ENCODE peak calls at places on chromosomes 11 and 22, in eight cellular contexts. T, M, R, J, L, E, C and Q are unnamed samples.

GRCh38 chr11:74929431-74930363 is 19.2 kb downstream of the XRRA1 start:
- DNase-seq in R (no peak), T (peak), C (peak), E (peak), L (peak), J (peak), M (peak), Q (peak)

GRCh38 chr11:132982769-132983168 is 549.5 kb downstream of the OPCML start:
- DNase-seq in M (no peak), R (no peak), E (no peak), J (no peak), T (peak), L (no peak), C (no peak), Q (no peak)

GRCh38 chr11:119721129-119722120 is 7.6 kb downstream of the NECTIN1 start:
- DNase-seq in R (no peak), E (peak), J (no peak), L (no peak), T (peak), M (peak), C (peak), Q (no peak)

GRCh38 chr11:35347173-35347878 is 72.0 kb downstream of the SLC1A2 start:
- DNase-seq in C (no peak), J (no peak), L (no peak), M (no peak), E (no peak), R (no peak), T (no peak), Q (no peak)

GRCh38 chr11:1388763-1389102 is 1.0 kb upstream of the BRSK2 start:
- DNase-seq in J (no peak), E (no peak), R (no peak), C (no peak), M (no peak), L (no peak), T (no peak), Q (no peak)

GRCh38 chr22:23532756-23533155 is 47.3 kb downstream of the IGLL1 start:
- DNase-seq in J (no peak), M (no peak), L (peak), T (no peak), E (no peak), C (no peak), R (peak), Q (no peak)

GRCh38 chr11:1228183-1228821 is 5.4 kb downstream of the MUC5B start:
- DNase-seq in M (no peak), L (peak), E (no peak), C (no peak), R (peak), T (no peak), J (peak), Q (no peak)

GRCh38 chr11:1118755-1119275 is 38.9 kb upstream of the MUC5AC start:
- DNase-seq in L (peak), T (no peak), E (no peak), C (no peak), J (no peak), R (no peak), M (no peak), Q (no peak)

GRCh38 chr11:61959678-61960077 is 7.8 kb downstream of the FTH1 start:
- DNase-seq in C (no peak), R (peak), T (no peak), L (no peak), M (no peak), J (no peak), E (no peak), Q (no peak)

GRCh38 chr11:102991776-102992175 is 36.2 kb upstream of the MMP13 start:
- DNase-seq in T (no peak), J (no peak), L (no peak), C (no peak), M (no peak), E (no peak), R (no peak), Q (no peak)

GRCh38 chr11:88508808-88509581 is 171.5 kb upstream of the CTSC start:
- DNase-seq in C (no peak), R (peak), M (no peak), L (no peak), T (no peak), E (peak), J (peak), Q (no peak)

GRCh38 chr11:28559497-28559896 is 451.3 kb downstream of the METTL15 start:
- DNase-seq in R (no peak), E (no peak), T (peak), J (no peak), C (no peak), M (no peak), L (no peak), Q (no peak)

GRCh38 chr11:119066481-119066880 is 1.1 kb upstream of the VPS11 start:
- DNase-seq in J (no peak), E (no peak), C (no peak), M (no peak), L (no peak), T (no peak), R (no peak), Q (no peak)

GRCh38 chr11:11984563-11984962 is 23.9 kb downstream of the DKK3 start:
- DNase-seq in L (peak), T (no peak), M (no peak), E (no peak), C (no peak), J (no peak), R (no peak), Q (no peak)

GRCh38 chr11:113351061-113351460 is 36.5 kb upstream of the ANKK1 start:
- DNase-seq in J (no peak), R (no peak), E (no peak), C (no peak), L (no peak), T (no peak), M (no peak), Q (no peak)

GRCh38 chr11:116715383-116715782 is 57.4 kb downstream of the BUD13 start:
- DNase-seq in L (no peak), E (no peak), C (no peak), R (no peak), T (no peak), M (no peak), J (no peak), Q (no peak)

GRCh38 chr22:29587938-29588699 is 7.2 kb upstream of the NIPSNAP1 start:
- DNase-seq in T (peak), L (no peak), M (peak), R (no peak), C (peak), E (no peak), J (no peak), Q (no peak)

GRCh38 chr11:71169328-71169727 is 83.0 kb downstream of the SHANK2 start:
- DNase-seq in J (no peak), L (peak), M (no peak), R (peak), T (no peak), E (no peak), C (no peak), Q (no peak)

GRCh38 chr11:2549080-2549479 is 104.3 kb downstream of the KCNQ1 start:
- DNase-seq in R (peak), L (peak), E (no peak), C (no peak), T (no peak), J (peak), M (no peak), Q (no peak)

GRCh38 chr11:3786781-3787428 is 10.4 kb downstream of the NUP98 start:
- DNase-seq in C (no peak), J (no peak), R (no peak), L (no peak), E (no peak), M (no peak), T (no peak), Q (no peak)

GRCh38 chr11:8841899-8842298 is 69.1 kb upstream of the AKIP1 start:
- DNase-seq in L (no peak), M (no peak), E (no peak), C (no peak), J (no peak), T (peak), R (no peak), Q (no peak)

GRCh38 chr11:66090288-66090687 is 20.2 kb downstream of the PACS1 start:
- DNase-seq in J (no peak), M (no peak), T (no peak), E (no peak), R (no peak), C (no peak), L (no peak), Q (no peak)

GRCh38 chr22:36730176-36730858 is 26.8 kb upstream of the CACNG2 start:
- DNase-seq in E (no peak), T (no peak), J (no peak), C (no peak), R (no peak), L (peak), M (no peak), Q (no peak)

GRCh38 chr11:2968501-2968900 is 23.6 kb downstream of the NAP1L4 start:
- DNase-seq in T (no peak), L (no peak), E (no peak), R (no peak), J (no peak), C (no peak), M (no peak), Q (no peak)

DNA sequence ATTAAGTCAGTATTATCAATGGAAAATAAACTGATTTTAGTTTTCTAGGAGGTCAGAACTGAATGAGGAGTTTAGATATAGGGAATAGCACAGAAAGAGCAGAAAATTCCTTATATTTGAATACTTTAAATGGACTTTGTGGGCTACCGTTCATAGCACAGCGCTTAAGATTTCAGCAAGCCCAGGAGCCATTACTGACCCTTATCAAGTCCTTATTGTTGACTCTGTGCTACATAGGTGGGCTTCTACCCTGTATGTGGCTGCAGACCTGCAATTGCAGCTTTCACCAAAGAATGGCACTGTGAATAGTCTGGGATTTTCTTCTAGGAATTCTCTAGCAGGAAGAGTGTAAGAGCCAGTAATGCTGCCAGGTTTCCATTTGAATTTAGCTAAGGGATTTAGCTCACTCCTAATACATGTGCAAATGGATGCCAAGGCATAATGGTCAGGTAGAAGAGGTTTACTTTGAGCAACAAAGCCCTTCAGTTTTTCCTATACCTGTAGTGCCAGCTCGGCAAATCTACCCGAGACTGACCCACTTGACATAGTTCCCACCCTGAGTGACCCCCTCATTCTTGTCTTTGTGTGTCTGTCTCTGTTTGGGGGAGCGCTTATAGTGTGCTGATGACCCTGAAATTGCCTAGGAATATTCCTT is 42.5 kb upstream of the DLAT start:
- DNase-seq in C (no peak), E (no peak), J (no peak), T (no peak), R (no peak), L (no peak), M (no peak), Q (no peak)
- H3K4me3 ChIP-seq in C (no peak), E (peak), J (no peak), T (no peak), R (no peak), L (peak), M (no peak), Q (no peak)

GRCh38 chr22:21015051-21016006 is at the start of gene P2RX6:
- DNase-seq in J (peak), R (no peak), L (no peak), M (no peak), T (peak), E (no peak), C (peak), Q (no peak)

GRCh38 chr22:21012446-21013407 is 2.2 kb upstream of the P2RX6 start:
- DNase-seq in J (no peak), E (no peak), M (no peak), R (no peak), T (no peak), L (no peak), C (no peak), Q (no peak)

GRCh38 chr22:21014202-21015050 is 539 bp upstream of the P2RX6 start:
- DNase-seq in T (peak), J (peak), R (peak), L (peak), C (peak), M (peak), E (peak), Q (peak)

GRCh38 chr22:21016644-21017420 is 1.9 kb downstream of the P2RX6 start:
- DNase-seq in T (no peak), R (no peak), M (no peak), L (no peak), J (no peak), E (no peak), C (no peak), Q (no peak)

GRCh38 chr22:21013742-21014201 is 1.2 kb upstream of the P2RX6 start:
- DNase-seq in R (no peak), L (no peak), M (no peak), T (no peak), E (no peak), J (no peak), C (no peak), Q (no peak)
- H3K4me3 ChIP-seq in R (no peak), L (peak), M (peak), T (peak), E (peak), J (peak), C (peak), Q (peak)

DNA sequence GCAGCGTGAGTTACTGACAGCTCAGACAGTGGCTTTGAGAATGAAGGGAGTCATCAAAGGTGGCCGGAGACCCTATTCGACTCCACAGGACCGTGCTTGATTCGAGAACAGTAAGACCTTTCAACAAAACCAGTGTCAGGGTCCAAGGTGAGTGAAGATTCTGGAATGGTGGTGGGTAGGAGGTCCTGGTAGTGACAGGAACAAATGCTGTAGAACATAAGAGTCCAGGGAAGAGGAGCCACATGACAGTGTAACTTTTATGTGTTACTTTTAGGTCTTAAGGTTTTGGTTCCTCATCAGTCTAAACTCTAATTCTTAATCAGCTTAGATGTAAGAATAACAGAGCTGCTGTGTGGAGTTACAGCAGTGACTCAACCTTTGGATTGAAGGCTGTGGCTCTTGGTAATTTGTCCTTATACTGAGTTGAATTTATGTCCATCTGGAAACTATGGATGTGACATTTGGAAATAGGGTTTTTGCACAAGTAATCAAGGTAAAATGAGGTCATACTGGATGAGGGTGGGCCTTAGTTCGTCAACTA is 1.8 kb downstream of the TBC1D22A start:
- DNase-seq in J (no peak), C (no peak), M (no peak), L (no peak), E (no peak), T (no peak), R (no peak), Q (no peak)
- H3K4me3 ChIP-seq in J (peak), C (no peak), M (no peak), L (no peak), E (peak), T (no peak), R (no peak), Q (peak)

GRCh38 chr22:50732681-50733080 is 5.3 kb upstream of the ACR start:
- DNase-seq in E (peak), T (no peak), M (no peak), J (no peak), C (no peak), R (peak), L (no peak), Q (no peak)

GRCh38 chr22:50734343-50734771 is 3.6 kb upstream of the ACR start:
- DNase-seq in C (no peak), T (no peak), L (peak), E (no peak), J (no peak), M (no peak), R (peak), Q (no peak)

GRCh38 chr22:50734986-50735738 is 2.8 kb upstream of the ACR start:
- DNase-seq in L (peak), E (peak), C (no peak), M (no peak), T (no peak), J (no peak), R (peak), Q (no peak)

GRCh38 chr22:50731811-50732624 is 6.0 kb upstream of the ACR start:
- DNase-seq in E (peak), R (peak), M (peak), L (no peak), J (no peak), T (peak), C (peak), Q (no peak)

GRCh38 chr22:50733521-50734342 is 4.3 kb upstream of the ACR start:
- DNase-seq in R (peak), L (peak), J (no peak), E (peak), C (no peak), T (no peak), M (no peak), Q (no peak)
- H3K4me3 ChIP-seq in R (no peak), L (no peak), J (no peak), E (no peak), C (no peak), T (no peak), M (no peak), Q (no peak)

GRCh38 chr11:68096962-68097361 is 24.2 kb downstream of the CHKA start:
- DNase-seq in E (no peak), J (no peak), R (no peak), T (no peak), M (no peak), L (no peak), C (no peak), Q (no peak)

GRCh38 chr11:68099474-68100405 is 21.4 kb downstream of the CHKA start:
- DNase-seq in M (no peak), T (no peak), E (no peak), J (no peak), C (no peak), R (no peak), L (no peak), Q (no peak)

GRCh38 chr11:68093565-68093964 is 27.6 kb downstream of the CHKA start:
- DNase-seq in C (no peak), R (no peak), E (no peak), J (no peak), L (no peak), T (no peak), M (no peak), Q (no peak)

DNA sequence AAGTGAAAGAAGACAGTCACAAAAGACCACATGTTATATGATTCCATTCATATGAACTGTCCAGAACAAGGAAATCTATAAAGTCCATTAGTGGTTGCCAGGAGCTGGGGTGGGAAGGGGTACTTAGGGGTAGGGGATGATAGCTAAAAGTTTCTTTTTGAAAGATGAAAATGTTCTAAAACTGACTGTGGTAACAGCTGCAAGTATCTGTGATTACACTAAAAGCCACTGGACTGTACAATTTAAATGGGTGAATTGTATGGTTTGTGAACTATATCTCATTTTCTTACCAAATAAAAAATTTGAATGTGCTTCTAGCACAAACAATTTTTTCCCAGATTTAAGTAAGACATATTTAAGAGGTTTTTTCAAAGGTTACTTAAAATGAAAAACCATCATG is 22.1 kb downstream of the CHKA start:
- DNase-seq in L (no peak), T (no peak), C (no peak), J (no peak), M (no peak), R (no peak), E (no peak), Q (no peak)
- H3K4me3 ChIP-seq in L (no peak), T (no peak), C (no peak), J (peak), M (no peak), R (no peak), E (no peak), Q (no peak)

DNA sequence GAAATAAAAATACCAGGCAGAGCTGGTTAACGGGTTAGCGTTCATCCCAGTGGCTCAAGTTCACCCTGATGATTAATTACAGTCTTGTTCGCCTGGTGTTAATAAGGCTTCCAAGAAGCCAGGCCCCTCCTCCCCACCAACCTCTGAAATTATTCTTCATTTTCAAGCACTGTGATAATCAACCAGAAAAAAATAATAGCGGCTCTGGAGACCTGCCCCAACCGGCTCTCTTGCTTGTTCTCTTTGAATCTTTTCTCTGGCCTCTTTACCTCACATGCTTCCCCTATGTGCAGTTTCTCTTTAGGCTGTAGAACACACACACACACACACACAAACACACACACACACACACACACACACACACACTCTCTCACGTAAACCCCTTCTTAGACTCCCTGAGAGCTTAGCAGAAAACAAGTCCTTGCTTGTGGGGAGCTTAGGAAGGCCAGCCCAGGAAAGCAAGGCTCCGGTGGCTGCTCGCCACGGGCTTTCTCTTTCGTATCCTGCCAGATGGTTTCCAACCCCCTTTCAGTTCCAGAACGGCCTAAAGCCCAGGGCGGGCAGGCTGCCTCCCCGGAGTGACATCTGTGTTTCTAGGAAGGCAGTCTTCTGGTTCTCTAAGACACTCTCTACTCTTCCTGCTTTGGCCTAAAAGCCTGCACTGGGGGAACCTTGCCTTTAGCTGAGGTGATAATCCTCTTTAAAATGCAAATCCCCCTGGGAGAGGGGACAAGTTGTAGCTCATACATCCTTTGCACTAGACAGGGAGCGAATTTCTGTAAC is 106.4 kb upstream of the SESN3 start:
- DNase-seq in L (peak), R (peak), E (peak), J (peak), T (peak), C (peak), M (no peak), Q (peak)
- H3K4me3 ChIP-seq in L (no peak), R (no peak), E (peak), J (peak), T (no peak), C (no peak), M (no peak), Q (no peak)